ENCODE peak calls at places on chromosome 14, in seven cellular contexts. X, V, K, U, Q, G and Y are unnamed samples.

GRCh38 chr14:63852817-63853730 is at the start of gene SYNE2:
- DNase-seq in X (no peak), V (peak), K (peak), U (peak), Q (peak), G (peak), Y (peak)

GRCh38 chr14:53109028-53109687 is 44.0 kb downstream of the DDHD1 start:
- DNase-seq in X (no peak), V (no peak), K (no peak), U (peak), Q (no peak), G (no peak), Y (no peak)

GRCh38 chr14:99540196-99541032 is 59.2 kb downstream of the CCNK start:
- DNase-seq in X (no peak), V (no peak), K (no peak), U (no peak), Q (no peak), G (no peak), Y (no peak)

GRCh38 chr14:22887260-22887989 is 4.4 kb downstream of the REM2 start:
- DNase-seq in X (no peak), V (peak), K (no peak), U (peak), Q (no peak), G (peak), Y (no peak)

GRCh38 chr14:100522616-100523021 is 64.6 kb downstream of the BEGAIN start:
- DNase-seq in X (no peak), V (no peak), K (no peak), U (no peak), Q (peak), G (no peak), Y (no peak)

GRCh38 chr14:51116682-51117081 is 21.8 kb upstream of the TRIM9 start:
- DNase-seq in X (no peak), V (no peak), K (no peak), U (no peak), Q (no peak), G (peak), Y (no peak)

GRCh38 chr14:93269341-93270068 is 62.4 kb downstream of the UBR7 start:
- DNase-seq in X (no peak), V (no peak), K (no peak), U (no peak), Q (no peak), G (peak), Y (no peak)

GRCh38 chr14:74645735-74646134 is 33.7 kb upstream of the LTBP2 start:
- DNase-seq in X (no peak), V (no peak), K (no peak), U (no peak), Q (no peak), G (no peak), Y (no peak)

GRCh38 chr14:104690861-104691455 is 1.5 kb downstream of the INF2 start:
- DNase-seq in X (no peak), V (no peak), K (peak), U (no peak), Q (no peak), G (no peak), Y (no peak)

GRCh38 chr14:85425507-85425906 is 104.4 kb upstream of the FLRT2 start:
- DNase-seq in X (no peak), V (no peak), K (no peak), U (no peak), Q (no peak), G (no peak), Y (no peak)

GRCh38 chr14:65433157-65433556 is 20.6 kb downstream of the FUT8 start:
- DNase-seq in X (no peak), V (no peak), K (no peak), U (no peak), Q (no peak), G (peak), Y (no peak)

GRCh38 chr14:47300801-47301200 is 374.6 kb downstream of the MDGA2 start:
- DNase-seq in X (no peak), V (no peak), K (no peak), U (no peak), Q (no peak), G (no peak), Y (no peak)

GRCh38 chr14:64720190-64720589 is 16.0 kb downstream of the PLEKHG3 start:
- DNase-seq in X (peak), V (no peak), K (no peak), U (peak), Q (no peak), G (peak), Y (no peak)

GRCh38 chr14:45486599-45486998 is 233.6 kb upstream of the MIS18BP1 start:
- DNase-seq in X (no peak), V (no peak), K (no peak), U (no peak), Q (no peak), G (no peak), Y (no peak)

GRCh38 chr14:85532981-85533820 is 3.3 kb downstream of the FLRT2 start:
- DNase-seq in X (no peak), V (no peak), K (peak), U (no peak), Q (peak), G (peak), Y (peak)

GRCh38 chr14:49769171-49769570 is 1.2 kb downstream of the KLHDC2 start:
- DNase-seq in X (no peak), V (no peak), K (no peak), U (peak), Q (no peak), G (peak), Y (no peak)

GRCh38 chr14:93103392-93104080 is 12.2 kb downstream of the ITPK1 start:
- DNase-seq in X (no peak), V (no peak), K (no peak), U (peak), Q (no peak), G (no peak), Y (no peak)

GRCh38 chr14:55867726-55868125 is 250.5 kb upstream of the PELI2 start:
- DNase-seq in X (no peak), V (no peak), K (no peak), U (no peak), Q (no peak), G (peak), Y (no peak)

GRCh38 chr14:42214981-42215491 is 608.4 kb downstream of the LRFN5 start:
- DNase-seq in X (no peak), V (no peak), K (no peak), U (no peak), Q (no peak), G (peak), Y (no peak)

GRCh38 chr14:55739967-55740707 is 160.1 kb downstream of the KTN1 start:
- DNase-seq in X (no peak), V (no peak), K (no peak), U (no peak), Q (no peak), G (no peak), Y (peak)

GRCh38 chr14:70882771-70883492 is 24.3 kb upstream of the PCNX1 start:
- DNase-seq in X (no peak), V (no peak), K (no peak), U (no peak), Q (no peak), G (peak), Y (no peak)

DNA sequence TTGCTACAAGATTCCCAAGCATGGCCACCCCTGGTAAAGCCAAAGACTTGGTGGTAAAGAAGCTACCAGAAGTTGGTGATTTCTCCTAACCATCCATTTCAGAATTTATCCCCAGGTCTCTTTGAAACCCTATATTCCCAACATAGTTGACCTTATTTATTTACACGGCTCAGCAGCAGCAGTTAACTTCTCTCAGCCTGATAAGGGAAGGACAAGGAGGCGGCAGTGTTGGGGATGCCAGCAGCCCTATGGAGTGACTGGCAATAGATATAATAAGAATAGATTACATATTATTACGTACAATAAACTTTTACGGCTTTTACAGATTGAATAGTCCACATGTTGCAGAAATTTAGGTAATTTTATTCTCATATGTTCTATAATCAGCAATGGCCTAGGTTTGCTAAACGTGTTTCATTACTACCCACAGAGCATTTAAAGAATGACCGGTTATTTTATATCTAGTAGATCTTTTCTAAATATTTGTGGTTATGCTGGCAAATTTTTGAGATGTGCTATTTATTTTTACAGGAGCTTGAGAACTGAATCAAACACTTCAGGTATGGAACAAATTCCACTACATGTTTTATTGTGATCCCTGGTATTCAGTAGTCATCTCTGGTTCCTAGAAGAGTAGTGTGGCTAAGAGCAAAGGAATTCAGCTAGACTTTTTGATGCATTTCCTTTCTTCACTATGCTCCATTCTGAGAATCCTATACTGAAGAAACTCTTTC is 19.8 kb upstream of the PALS1 start:
- DNase-seq in X (no peak), V (no peak), K (no peak), U (peak), Q (no peak), G (peak), Y (no peak)
- H3K4me3 ChIP-seq in X (no peak), V (no peak), K (no peak), U (no peak), Q (no peak), G (no peak), Y (no peak)

GRCh38 chr14:76138119-76138757 is 13.5 kb upstream of the GPATCH2L start:
- DNase-seq in X (no peak), V (no peak), K (no peak), U (no peak), Q (no peak), G (no peak), Y (no peak)
- H3K4me3 ChIP-seq in X (peak), V (no peak), K (peak), U (peak), Q (peak), G (no peak), Y (peak)

GRCh38 chr14:103188691-103189480 is 65.6 kb downstream of the TNFAIP2 start:
- DNase-seq in X (no peak), V (no peak), K (peak), U (peak), Q (peak), G (peak), Y (no peak)
- H3K4me3 ChIP-seq in X (peak), V (no peak), K (peak), U (peak), Q (peak), G (no peak), Y (peak)

GRCh38 chr14:94903338-94903737 is 133.4 kb upstream of the GSC start:
- DNase-seq in X (no peak), V (no peak), K (no peak), U (no peak), Q (no peak), G (no peak), Y (no peak)

GRCh38 chr14:94906991-94907587 is 137.2 kb upstream of the GSC start:
- DNase-seq in X (no peak), V (no peak), K (no peak), U (no peak), Q (no peak), G (no peak), Y (peak)

GRCh38 chr14:94906577-94906976 is 136.7 kb upstream of the GSC start:
- DNase-seq in X (no peak), V (no peak), K (no peak), U (no peak), Q (no peak), G (no peak), Y (no peak)

GRCh38 chr14:94904636-94905035 is 134.7 kb upstream of the GSC start:
- DNase-seq in X (no peak), V (no peak), K (no peak), U (no peak), Q (no peak), G (no peak), Y (no peak)

DNA sequence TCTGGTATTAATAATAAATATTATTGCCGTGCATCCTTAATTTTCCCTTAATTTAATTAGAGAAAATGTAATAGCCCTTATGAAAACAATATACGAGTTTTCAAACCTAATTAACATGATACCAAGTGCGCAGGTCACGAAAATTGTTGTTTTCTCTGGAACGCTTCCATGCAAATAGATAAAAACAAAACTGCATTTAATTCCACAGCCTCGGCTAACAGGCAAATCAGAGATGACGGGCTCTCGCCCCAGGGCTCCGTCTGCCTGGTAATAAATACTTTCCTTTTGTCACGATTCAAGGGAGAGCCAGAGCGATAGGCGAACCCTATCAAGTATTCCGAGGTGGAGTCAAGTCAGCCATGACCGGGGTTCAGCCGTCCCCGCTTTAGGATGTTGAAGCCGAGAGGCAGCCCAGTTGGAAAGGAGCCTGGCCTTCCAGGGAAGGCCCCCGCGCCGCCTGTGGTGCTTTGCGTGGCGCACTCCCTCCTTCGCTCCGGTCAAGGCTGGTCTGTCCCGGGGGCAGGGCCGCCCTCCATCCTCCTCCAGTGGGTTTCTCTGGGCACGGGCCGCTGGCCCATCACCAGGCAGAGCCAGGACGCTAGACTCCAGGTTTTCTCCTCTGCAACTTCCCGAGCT is 137.8 kb upstream of the GSC start:
- DNase-seq in X (no peak), V (no peak), K (no peak), U (no peak), Q (no peak), G (no peak), Y (peak)
- H3K4me3 ChIP-seq in X (no peak), V (no peak), K (no peak), U (no peak), Q (no peak), G (no peak), Y (peak)

GRCh38 chr14:61569308-61569707 is 126.0 kb upstream of the HIF1A start:
- DNase-seq in X (no peak), V (no peak), K (no peak), U (no peak), Q (no peak), G (no peak), Y (no peak)

GRCh38 chr14:61568572-61569011 is 126.7 kb upstream of the HIF1A start:
- DNase-seq in X (no peak), V (no peak), K (peak), U (peak), Q (peak), G (peak), Y (no peak)

GRCh38 chr14:61570961-61571299 is 124.4 kb upstream of the HIF1A start:
- DNase-seq in X (no peak), V (no peak), K (no peak), U (no peak), Q (no peak), G (no peak), Y (no peak)

GRCh38 chr14:61570188-61570960 is 124.9 kb upstream of the HIF1A start:
- DNase-seq in X (no peak), V (no peak), K (no peak), U (no peak), Q (no peak), G (no peak), Y (no peak)

DNA sequence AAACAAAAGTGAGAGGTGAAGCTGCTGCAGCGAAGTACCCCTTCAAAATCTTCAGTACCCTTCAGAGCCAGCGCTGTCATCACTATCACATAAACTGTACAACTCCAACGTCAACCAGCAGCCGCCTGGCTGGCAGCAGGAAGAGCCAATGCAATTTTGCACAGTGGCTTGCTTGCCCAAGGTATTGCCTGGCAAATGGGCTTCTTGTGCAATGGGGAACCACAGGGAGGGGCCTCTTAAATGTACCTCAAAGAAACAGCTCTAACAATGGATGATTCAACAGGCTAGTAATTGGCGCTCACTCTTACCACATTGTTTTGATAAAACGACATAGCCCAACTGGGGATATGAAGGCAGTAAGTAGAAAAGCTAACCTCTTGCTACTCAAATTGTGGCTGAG is 125.5 kb upstream of the HIF1A start:
- DNase-seq in X (no peak), V (no peak), K (peak), U (no peak), Q (peak), G (peak), Y (peak)
- H3K4me3 ChIP-seq in X (no peak), V (no peak), K (no peak), U (no peak), Q (no peak), G (no peak), Y (no peak)

DNA sequence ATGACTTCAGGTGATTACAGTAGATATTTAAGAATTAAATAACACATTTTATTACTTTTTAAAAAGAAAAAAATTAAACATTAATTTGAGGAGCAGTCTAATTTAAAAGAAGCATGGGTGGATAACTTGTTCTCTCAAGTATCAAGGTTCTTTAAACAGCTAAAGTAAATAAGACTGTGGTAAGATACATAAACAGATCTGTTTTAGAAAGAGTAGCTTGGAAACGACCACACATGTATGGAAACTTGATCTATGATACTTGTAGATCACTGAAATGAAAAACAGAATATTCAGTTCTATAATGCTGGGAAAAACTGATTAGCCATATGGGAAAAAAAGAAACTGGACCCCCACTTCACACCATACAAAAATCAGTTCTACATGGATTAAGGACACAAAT is 36.0 kb downstream of the TC2N start:
- DNase-seq in X (no peak), V (no peak), K (no peak), U (no peak), Q (no peak), G (no peak), Y (no peak)
- H3K4me3 ChIP-seq in X (no peak), V (no peak), K (no peak), U (no peak), Q (no peak), G (no peak), Y (no peak)

DNA sequence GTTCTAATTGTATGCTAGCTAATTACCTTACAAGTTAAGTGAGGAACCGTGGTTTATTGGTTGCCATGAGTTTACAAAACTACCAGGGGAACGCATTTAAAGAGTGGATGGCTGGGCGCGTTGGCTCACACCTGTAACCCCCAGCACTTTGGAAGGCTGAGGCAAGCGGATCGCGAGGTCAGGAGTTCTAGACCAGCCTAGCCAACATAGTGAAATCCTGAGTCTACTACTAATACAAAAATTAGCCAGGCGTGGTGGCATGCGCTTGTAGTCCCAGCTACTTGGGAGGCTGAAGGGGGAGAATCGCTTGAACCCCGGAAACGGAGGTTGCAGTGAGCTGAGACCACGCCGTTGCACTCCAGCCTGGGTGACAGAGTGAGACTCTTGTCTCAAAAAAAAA is 2.2 kb downstream of the EIF5 start:
- DNase-seq in X (no peak), V (no peak), K (no peak), U (no peak), Q (no peak), G (no peak), Y (no peak)
- H3K4me3 ChIP-seq in X (peak), V (peak), K (no peak), U (no peak), Q (peak), G (no peak), Y (peak)

GRCh38 chr14:73610692-73611091 is 1.6 kb upstream of the ACOT6 start:
- DNase-seq in X (no peak), V (no peak), K (no peak), U (no peak), Q (no peak), G (no peak), Y (no peak)

GRCh38 chr14:73616831-73617230 is 4.5 kb downstream of the ACOT6 start:
- DNase-seq in X (no peak), V (no peak), K (no peak), U (no peak), Q (no peak), G (no peak), Y (no peak)

GRCh38 chr14:73612339-73613045 is at the start of gene ACOT6:
- DNase-seq in X (peak), V (peak), K (peak), U (peak), Q (peak), G (peak), Y (peak)

GRCh38 chr14:73613046-73613383 is 698 bp downstream of the ACOT6 start:
- DNase-seq in X (no peak), V (no peak), K (no peak), U (no peak), Q (no peak), G (no peak), Y (no peak)

DNA sequence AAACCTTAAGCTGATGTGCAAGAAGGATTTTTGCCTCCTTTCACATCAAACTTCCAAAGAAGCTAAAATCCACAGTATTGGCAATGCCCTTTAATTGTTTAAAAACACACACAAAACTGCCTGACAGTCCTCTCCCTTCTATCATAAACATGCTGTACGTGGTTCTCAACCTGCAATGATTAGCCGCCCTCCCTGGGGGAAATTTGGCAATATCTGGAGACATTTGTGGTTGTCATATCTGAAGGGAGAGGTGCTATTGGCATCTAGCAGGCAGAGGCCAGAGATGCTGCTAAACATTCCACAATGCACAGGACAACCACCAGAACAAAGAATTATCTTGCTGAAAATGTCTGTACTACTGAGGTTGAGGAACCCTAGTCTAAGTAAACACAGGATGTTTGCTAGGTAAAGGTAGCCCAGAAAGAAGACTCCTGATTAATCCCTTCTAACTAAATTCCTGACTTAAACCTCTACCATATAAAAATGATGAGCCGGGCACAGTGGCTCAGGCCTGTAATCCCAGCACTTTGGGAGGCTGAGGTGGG is 1.2 kb downstream of the ACOT6 start:
- DNase-seq in X (no peak), V (no peak), K (no peak), U (no peak), Q (no peak), G (no peak), Y (no peak)
- H3K4me3 ChIP-seq in X (peak), V (no peak), K (no peak), U (no peak), Q (peak), G (peak), Y (peak)